ENCODE peak calls at places on chromosomes 13 and 19, in nine cellular contexts. D is GM06990, V is cardiac muscle cell, T is uterus, F is AG10803, E is upper lobe of right lung, J is BE2C, X is A549, W is spleen. Q is an unnamed sample.

GRCh38 chr13:77028202-77028601 is 1.2 kb upstream of the FBXL3 start:
- DNase-seq in W (no peak), D (no peak), E (no peak), V (peak), T (peak), X (no peak), J (no peak), F (peak), Q (no peak)

GRCh38 chr13:21831654-21832324 is 160.9 kb downstream of the FGF9 start:
- DNase-seq in D (no peak), E (no peak), W (no peak), J (no peak), X (no peak), T (no peak), V (no peak), F (no peak), Q (peak)

GRCh38 chr13:41222259-41222852 is 28.0 kb upstream of the KBTBD7 start:
- DNase-seq in W (no peak), E (no peak), X (peak), J (peak), V (peak), T (peak), F (peak), D (no peak), Q (peak)

GRCh38 chr19:3723110-3723488 is 14.9 kb downstream of the TJP3 start:
- DNase-seq in V (no peak), D (no peak), T (no peak), E (no peak), J (no peak), F (no peak), W (no peak), X (no peak), Q (no peak)

GRCh38 chr19:38596057-38596981 is 21.4 kb downstream of the MAP4K1 start:
- DNase-seq in D (no peak), W (no peak), V (peak), X (peak), J (peak), E (peak), T (no peak), F (no peak), Q (no peak)

GRCh38 chr19:38318595-38319142 is 976 bp upstream of the KCNK6 start:
- DNase-seq in X (no peak), T (peak), V (peak), W (no peak), D (no peak), E (no peak), F (no peak), J (no peak), Q (no peak)

GRCh38 chr19:53868892-53869804 is 1.5 kb downstream of the MYADM start:
- DNase-seq in F (peak), E (peak), W (peak), T (peak), V (peak), J (peak), X (peak), D (peak), Q (peak)

GRCh38 chr13:101660711-101661110 is 208.2 kb downstream of the ITGBL1 start:
- DNase-seq in W (no peak), V (no peak), J (no peak), T (no peak), E (no peak), X (no peak), F (peak), D (no peak), Q (no peak)

GRCh38 chr13:52968074-52968700 is 60.4 kb upstream of the OLFM4 start:
- DNase-seq in X (peak), W (peak), J (peak), V (peak), F (peak), D (peak), E (peak), T (peak), Q (peak)

GRCh38 chr13:76711515-76712182 is 174.6 kb downstream of the KCTD12 start:
- DNase-seq in W (no peak), X (no peak), F (peak), D (no peak), E (no peak), V (peak), J (no peak), T (peak), Q (no peak)

GRCh38 chr13:99935772-99936171 is 35.8 kb downstream of the ZIC5 start:
- DNase-seq in T (no peak), E (no peak), V (no peak), W (no peak), F (no peak), D (no peak), X (no peak), J (no peak), Q (no peak)

GRCh38 chr13:98834254-98834960 is 81.9 kb upstream of the SLC15A1 start:
- DNase-seq in V (no peak), E (no peak), X (no peak), D (no peak), W (no peak), J (no peak), T (no peak), F (no peak), Q (no peak)

GRCh38 chr19:9435279-9436268 is at the start of gene ZNF266:
- DNase-seq in J (peak), X (peak), V (peak), T (peak), E (peak), W (peak), D (peak), F (peak), Q (peak)

DNA sequence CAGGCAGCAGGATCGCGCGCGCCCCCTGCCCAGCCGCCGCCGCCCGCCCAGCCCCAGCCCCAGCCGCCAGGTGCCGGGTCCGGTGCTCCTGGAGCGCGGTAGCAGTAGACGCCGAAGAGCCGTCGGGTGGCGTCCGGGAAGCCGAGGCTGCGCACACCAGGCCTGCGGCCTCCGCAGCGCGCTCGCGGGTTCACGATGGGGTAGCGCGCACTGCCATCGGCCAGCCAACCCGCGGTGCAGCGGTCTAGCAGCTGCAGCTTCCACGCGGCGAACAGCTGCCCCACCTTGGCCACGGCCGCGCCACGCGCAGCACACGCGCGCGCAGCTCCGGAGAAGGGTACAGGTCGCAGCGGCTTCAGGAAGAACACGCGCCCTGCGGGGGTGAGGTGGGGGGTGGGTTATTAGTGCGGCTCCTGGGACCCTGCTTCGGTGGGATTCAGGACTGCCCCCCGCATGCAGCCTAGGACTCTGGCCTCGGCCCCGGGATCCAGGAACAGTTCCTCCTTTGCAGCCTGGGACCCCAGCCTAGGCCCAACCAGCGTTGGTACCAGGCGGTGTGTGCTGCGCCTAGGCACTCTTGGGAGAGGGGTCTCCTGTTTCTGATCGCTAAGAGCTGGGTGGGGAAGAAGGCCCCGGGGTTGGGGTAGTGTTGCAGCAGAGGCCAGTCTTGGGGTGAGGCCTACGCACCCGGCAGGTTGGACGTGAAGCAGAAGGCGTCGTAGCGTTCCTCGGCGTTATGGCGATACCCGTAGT is 15.1 kb downstream of the TM6SF2 start:
- DNase-seq in E (no peak), T (no peak), J (no peak), X (no peak), V (no peak), W (no peak), D (no peak), F (no peak), Q (no peak)
- TF ChIP-seq CTCF in E (no peak), T (no peak), J (no peak), X (no peak), V (no peak), W (no peak), D (no peak), F (no peak), Q (no peak)

DNA sequence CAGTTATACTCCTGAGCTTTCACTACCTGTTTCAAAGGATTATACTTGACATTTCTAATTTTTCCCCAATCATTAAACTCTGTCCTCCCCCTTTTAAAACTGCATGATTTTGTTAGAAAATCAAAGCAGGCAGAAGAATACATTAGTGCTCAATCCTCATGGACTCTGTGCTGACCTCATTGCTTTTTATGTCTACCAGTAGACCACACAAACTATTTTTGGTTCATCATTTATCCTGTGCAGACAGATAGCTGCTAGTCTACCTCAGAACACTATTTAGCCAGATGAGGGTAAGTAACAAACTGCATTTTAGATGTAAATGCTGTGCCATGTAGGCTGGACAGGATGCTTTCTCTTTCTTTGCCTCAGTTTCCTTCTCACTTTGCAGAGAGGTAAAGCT is 235.9 kb downstream of the DCT start:
- DNase-seq in W (no peak), J (no peak), F (no peak), V (no peak), E (no peak), X (no peak), T (no peak), D (no peak), Q (no peak)
- H3K4me3 ChIP-seq in W (no peak), J (no peak), F (no peak), V (no peak), E (no peak), X (no peak), T (no peak), D (no peak), Q (no peak)

DNA sequence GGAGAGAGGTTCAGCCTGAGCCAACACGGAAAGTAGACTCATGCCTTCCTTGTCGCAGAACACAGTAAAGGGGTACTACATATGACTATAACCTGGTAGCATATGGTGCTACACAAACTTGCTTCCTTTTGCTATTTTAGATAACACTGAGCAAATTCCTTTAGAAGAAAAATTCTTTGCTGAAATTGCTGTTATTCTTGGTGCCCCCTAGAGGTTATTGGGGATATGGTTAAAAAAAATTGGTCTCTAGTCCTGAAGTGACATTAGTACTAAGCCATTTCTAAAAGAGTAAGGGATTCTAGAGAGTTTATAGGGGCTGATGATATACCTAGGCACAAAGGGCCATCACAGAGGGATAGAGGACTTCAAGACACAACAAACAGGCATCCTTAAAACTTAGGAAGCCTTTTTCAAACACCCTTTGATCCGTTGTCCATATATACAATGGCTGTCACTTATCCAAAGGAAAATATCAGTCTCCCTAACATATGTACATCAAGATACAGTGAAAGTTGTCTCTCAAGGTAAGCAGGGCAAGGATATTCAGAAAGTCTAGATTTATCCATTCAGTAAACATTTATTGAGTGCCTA is 13.9 kb upstream of the HS6ST3 start:
- DNase-seq in F (peak), X (peak), E (no peak), D (no peak), W (no peak), J (no peak), V (peak), T (no peak), Q (peak)
- TF ChIP-seq CTCF in F (peak), X (peak), E (peak), D (peak), W (peak), J (peak), V (peak), T (peak), Q (peak)

GRCh38 chr19:19866599-19867248 is 1.0 kb downstream of the ZNF253 start:
- DNase-seq in W (peak), E (peak), D (peak), F (peak), J (peak), T (no peak), X (no peak), V (peak), Q (peak)
- H3K4me3 ChIP-seq in W (peak), E (peak), D (peak), F (peak), J (peak), T (peak), X (no peak), V (peak), Q (peak)

GRCh38 chr19:50147462-50148423 is 15.3 kb downstream of the IZUMO2 start:
- DNase-seq in F (peak), W (peak), D (peak), E (peak), V (peak), J (peak), X (peak), T (peak), Q (peak)
- TF ChIP-seq CTCF in F (peak), W (no peak), D (peak), E (peak), V (peak), J (peak), X (peak), T (peak), Q (peak)

GRCh38 chr13:110265341-110265681 is 41.6 kb downstream of the COL4A1 start:
- DNase-seq in F (no peak), V (no peak), E (no peak), D (no peak), T (no peak), X (no peak), W (no peak), J (no peak), Q (no peak)

GRCh38 chr13:110265682-110266430 is 41.1 kb downstream of the COL4A1 start:
- DNase-seq in V (no peak), E (no peak), T (no peak), X (no peak), F (no peak), D (no peak), J (peak), W (no peak), Q (no peak)

GRCh38 chr13:110264685-110265275 is 42.2 kb downstream of the COL4A1 start:
- DNase-seq in V (no peak), D (no peak), T (no peak), E (no peak), W (no peak), F (no peak), J (no peak), X (no peak), Q (no peak)

GRCh38 chr13:110266983-110267382 is 40.0 kb downstream of the COL4A1 start:
- DNase-seq in E (no peak), D (no peak), T (no peak), V (peak), F (no peak), X (no peak), J (no peak), W (no peak), Q (no peak)

DNA sequence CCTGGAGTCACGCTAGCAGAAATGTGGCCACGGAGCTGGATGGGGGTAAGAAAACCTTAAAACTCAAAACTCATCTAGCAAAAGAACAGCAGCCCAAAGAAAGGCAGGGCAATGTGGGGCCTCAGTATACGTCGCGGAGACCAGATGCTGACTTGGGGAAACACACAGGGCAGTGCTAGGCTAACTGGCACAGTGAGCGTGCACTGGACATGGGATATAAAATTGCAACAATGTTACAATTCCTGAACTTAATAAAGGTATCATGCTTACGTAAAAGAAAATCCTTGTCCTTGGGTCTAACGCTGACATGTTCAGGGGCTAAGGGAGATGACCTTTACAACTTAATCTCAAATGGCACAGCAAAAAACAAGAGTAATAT is 40.5 kb downstream of the COL4A1 start:
- DNase-seq in T (no peak), D (no peak), F (no peak), X (no peak), W (no peak), E (no peak), V (no peak), J (no peak), Q (no peak)
- H3K4me3 ChIP-seq in T (no peak), D (no peak), F (no peak), X (no peak), W (no peak), E (no peak), V (no peak), J (peak), Q (no peak)

GRCh38 chr13:97491452-97491851 is 57.5 kb downstream of the RAP2A start:
- DNase-seq in V (no peak), D (no peak), J (no peak), E (no peak), X (no peak), F (no peak), T (no peak), W (no peak), Q (no peak)
- TF ChIP-seq CTCF in V (no peak), D (no peak), J (no peak), E (no peak), X (no peak), F (no peak), T (no peak), W (no peak), Q (no peak)

Q was measured in GM12865.